ENCODE peak calls at places on chromosomes 16 and 17, in six cellular contexts. I is activated CD4-positive, alpha-beta T cell treated with anti-CD3 and anti-CD28 coated beads, Interleukin-2, amount 50 U/mL, for 1 hour; G is non-pigmented ciliary epithelial cell; V is nephron progenitor cell; E is LHCN-M2; K is T-cell. W is an unnamed sample.

GRCh38 chr16:19524356-19524865 is 669 bp downstream of the CCP110 start:
- DNase-seq in K (no peak), E (no peak), G (no peak), V (no peak), I (no peak), W (no peak)

GRCh38 chr16:54879681-54880080 is 51.0 kb upstream of the IRX5 start:
- DNase-seq in G (no peak), E (no peak), K (no peak), I (no peak), V (no peak), W (no peak)

GRCh38 chr16:20241321-20241720 is 86.0 kb downstream of the GP2 start:
- DNase-seq in V (no peak), G (no peak), I (no peak), K (no peak), E (no peak), W (no peak)

GRCh38 chr17:68906638-68907037 is 48.6 kb downstream of the ABCA8 start:
- DNase-seq in I (no peak), K (no peak), V (no peak), E (peak; percentile 43), G (peak; percentile 27), W (no peak)

GRCh38 chr17:81381632-81382577 is 13.4 kb upstream of the BAHCC1 start:
- DNase-seq in G (no peak), K (no peak), I (no peak), V (no peak), E (no peak), W (no peak)

GRCh38 chr17:8905256-8905778 is 37.8 kb upstream of the PIK3R6 start:
- DNase-seq in E (no peak), V (no peak), I (no peak), G (no peak), K (no peak), W (no peak)

GRCh38 chr17:45060382-45060823 is 714 bp upstream of the NMT1 start:
- DNase-seq in I (no peak), E (no peak), G (no peak), V (no peak), K (no peak), W (no peak)

GRCh38 chr17:32793841-32794240 is 83.1 kb downstream of the MYO1D start:
- DNase-seq in E (no peak), I (no peak), K (no peak), G (no peak), V (no peak), W (no peak)

GRCh38 chr16:85348921-85349334 is 236.7 kb upstream of the CIBAR2 start:
- DNase-seq in I (no peak), E (no peak), G (no peak), V (no peak), K (no peak), W (no peak)

GRCh38 chr16:29811170-29811895 is 660 bp upstream of the PRRT2 start:
- DNase-seq in E (peak; percentile 97), K (peak; percentile 65), I (peak; percentile 59), G (peak; percentile 90), V (peak; percentile 94), W (peak; percentile 90)

GRCh38 chr17:80482555-80483308 is 6.3 kb upstream of the NPTX1 start:
- DNase-seq in V (no peak), E (no peak), G (no peak), K (no peak), I (no peak), W (no peak)

GRCh38 chr17:66301418-66301863 is 972 bp upstream of the PRKCA start:
- DNase-seq in K (no peak), V (no peak), E (no peak), I (no peak), G (no peak), W (no peak)

GRCh38 chr17:13562271-13562800 is 39.4 kb downstream of the HS3ST3A1 start:
- DNase-seq in I (no peak), K (no peak), E (peak; percentile 95), V (peak; percentile 62), G (peak; percentile 90), W (no peak)

GRCh38 chr16:84449156-84450140 is 55.0 kb downstream of the MEAK7 start:
- DNase-seq in I (no peak), V (no peak), K (no peak), E (no peak), G (no peak), W (no peak)

GRCh38 chr16:66474750-66475199 is 47.7 kb downstream of the BEAN1 start:
- DNase-seq in G (no peak), K (peak; percentile 50), V (no peak), E (peak; percentile 86), I (peak; percentile 37), W (no peak)

GRCh38 chr17:60506312-60506711 is 19.7 kb downstream of the APPBP2 start:
- DNase-seq in I (no peak), E (peak; percentile 81), K (no peak), V (no peak), G (peak; percentile 85), W (no peak)

GRCh38 chr17:45294506-45294905 is 22.3 kb downstream of the MAP3K14 start:
- DNase-seq in E (peak; percentile 85), G (peak; percentile 58), V (no peak), K (no peak), I (no peak), W (no peak)

GRCh38 chr17:21353326-21354010 is 22.7 kb upstream of the KCNJ12 start:
- DNase-seq in E (no peak), K (no peak), G (no peak), I (no peak), V (no peak), W (no peak)

GRCh38 chr16:17070882-17071592 is 399.7 kb downstream of the XYLT1 start:
- DNase-seq in E (no peak), G (no peak), V (peak; percentile 48), K (peak; percentile 67), I (peak; percentile 88), W (peak; percentile 31)

GRCh38 chr17:6592193-6592592 is 35.8 kb upstream of the PITPNM3 start:
- DNase-seq in G (no peak), E (no peak), V (no peak), I (no peak), K (no peak), W (no peak)

GRCh38 chr16:9395958-9396359 is 304.5 kb downstream of the HAPSTR1 start:
- DNase-seq in K (no peak), E (no peak), I (no peak), G (no peak), V (no peak), W (no peak)

GRCh38 chr17:82267575-82268379 is 5.7 kb downstream of the CSNK1D start:
- DNase-seq in E (peak; percentile 98), V (no peak), K (peak; percentile 25), I (peak; percentile 33), G (peak; percentile 91), W (peak; percentile 63)

GRCh38 chr17:74779948-74780400 is 3.8 kb upstream of the NAT9 start:
- DNase-seq in K (peak; percentile 71), E (no peak), I (peak; percentile 51), V (no peak), G (no peak), W (peak; percentile 63)

GRCh38 chr17:61128671-61129115 is 270.9 kb upstream of the TBX2 start:
- DNase-seq in V (no peak), I (no peak), E (no peak), G (no peak), K (no peak), W (no peak)

GRCh38 chr17:76997981-76998531 is 129.9 kb downstream of the MGAT5B start:
- DNase-seq in I (peak; percentile 46), E (no peak), K (peak; percentile 51), V (no peak), G (no peak), W (no peak)

GRCh38 chr16:5176505-5176904 is 78.9 kb upstream of the EEF2KMT start:
- DNase-seq in V (peak; percentile 60), E (no peak), K (no peak), I (no peak), G (no peak), W (no peak)

GRCh38 chr17:36661047-36661666 is 59.8 kb downstream of the MRM1 start:
- DNase-seq in V (no peak), I (no peak), G (no peak), E (no peak), K (no peak), W (peak; percentile 18)

GRCh38 chr17:68396795-68397536 is 60.3 kb downstream of the WIPI1 start:
- DNase-seq in V (no peak), K (no peak), E (no peak), G (no peak), I (no peak), W (no peak)

GRCh38 chr17:40124279-40125141 is 2.7 kb downstream of the MSL1 start:
- DNase-seq in I (no peak), V (no peak), G (no peak), K (no peak), E (no peak), W (no peak)